ENCODE peak calls at places on chromosomes 5 and 9, in ten cellular contexts. G is KG1; V is uterus; M is activated T-helper 9 cell treated with anti-CD3 and anti-CD28 coated beads, Interleukin-2, amount 50 U/mL, for 16 hours; A is activated CD8-positive, alpha-beta memory T cell treated with anti-CD3 and anti-CD28 coated beads for 48 hours; F is left ventricle myocardium superior; I is CD4-positive, alpha-beta memory T cell; N is endothelial cell; D is ACHN; Z is activated CD4-positive, CD25-positive, alpha-beta regulatory T cell treated with anti-CD3 and anti-CD28 coated beads, Interleukin-2, amount 50 U/mL, for 72 hours. L is an unnamed sample.

GRCh38 chr5:163094492-163095180 is 342.8 kb upstream of the CCNG1 start:
- DNase-seq in G (no peak), V (no peak), M (no peak), A (no peak), F (no peak), I (no peak), N (no peak), D (no peak), Z (no peak), L (no peak)

GRCh38 chr5:42604171-42604711 is 152.4 kb upstream of the CCDC152 start:
- DNase-seq in G (no peak), V (no peak), M (no peak), A (no peak), F (no peak), I (no peak), N (no peak), D (no peak), Z (no peak), L (no peak)

GRCh38 chr9:135012166-135012565 is 75.3 kb upstream of the OLFM1 start:
- DNase-seq in G (no peak), V (no peak), M (no peak), A (no peak), F (no peak), I (no peak), N (no peak), D (no peak), Z (no peak), L (no peak)

GRCh38 chr9:83166369-83166768 is 103.4 kb upstream of the RASEF start:
- DNase-seq in G (no peak), V (no peak), M (no peak), A (no peak), F (no peak), I (no peak), N (no peak), D (no peak), Z (no peak), L (no peak)

GRCh38 chr9:116985636-116986414 is 298.7 kb downstream of the TRIM32 start:
- DNase-seq in G (no peak), V (no peak), M (no peak), A (no peak), F (no peak), I (no peak), N (no peak), D (no peak), Z (no peak), L (no peak)

GRCh38 chr5:93890657-93891056 is 149.3 kb upstream of the POU5F2 start:
- DNase-seq in G (no peak), V (no peak), M (no peak), A (no peak), F (no peak), I (no peak), N (no peak), D (no peak), Z (no peak), L (no peak)

GRCh38 chr5:52922384-52922783 is 66.8 kb upstream of the ITGA2 start:
- DNase-seq in G (no peak), V (no peak), M (no peak), A (no peak), F (no peak), I (no peak), N (no peak), D (peak; percentile 72), Z (no peak), L (peak; percentile 62)

GRCh38 chr9:15711531-15712295 is 158.9 kb downstream of the CCDC171 start:
- DNase-seq in G (no peak), V (no peak), M (no peak), A (no peak), F (no peak), I (no peak), N (no peak), D (no peak), Z (no peak), L (no peak)

GRCh38 chr5:151068189-151068570 is 12.7 kb downstream of the TNIP1 start:
- DNase-seq in G (no peak), V (no peak), M (no peak), A (no peak), F (no peak), I (no peak), N (no peak), D (no peak), Z (no peak), L (no peak)

GRCh38 chr9:138111607-138112006 is 234.0 kb downstream of the CACNA1B start:
- DNase-seq in G (no peak), V (no peak), M (no peak), A (no peak), F (no peak), I (no peak), N (no peak), D (no peak), Z (no peak), L (no peak)

GRCh38 chr5:24642022-24642421 is 2.8 kb downstream of the CDH10 start:
- DNase-seq in G (peak; percentile 4), V (no peak), M (no peak), A (no peak), F (no peak), I (no peak), N (peak; percentile 26), D (peak; percentile 59), Z (no peak), L (no peak)

GRCh38 chr5:170470275-170470674 is 33.5 kb upstream of the KCNIP1 start:
- DNase-seq in G (no peak), V (no peak), M (no peak), A (no peak), F (no peak), I (no peak), N (no peak), D (no peak), Z (no peak), L (no peak)

GRCh38 chr5:82859439-82860140 is 217.6 kb downstream of the TMEM167A start:
- DNase-seq in G (no peak), V (no peak), M (no peak), A (no peak), F (no peak), I (no peak), N (no peak), D (no peak), Z (no peak), L (no peak)

GRCh38 chr5:141778211-141778610 is 96.2 kb upstream of the ARAP3 start:
- DNase-seq in G (no peak), V (peak; percentile 87), M (no peak), A (no peak), F (no peak), I (no peak), N (no peak), D (peak; percentile 87), Z (no peak), L (no peak)

GRCh38 chr5:77367733-77368132 is 124.4 kb downstream of the WDR41 start:
- DNase-seq in G (no peak), V (no peak), M (no peak), A (no peak), F (no peak), I (no peak), N (no peak), D (no peak), Z (no peak), L (no peak)

GRCh38 chr9:128276574-128277270 is 646 bp downstream of the SWI5 start:
- DNase-seq in G (no peak), V (peak; percentile 58), M (no peak), A (no peak), F (peak; percentile 48), I (no peak), N (peak; percentile 31), D (peak; percentile 25), Z (no peak), L (no peak)